ENCODE peak calls at places on chromosomes 11 and 22, in six cellular contexts. C is neuronal stem cell, W is IMR-90, L is mesenchymal stem cell, O is H9, Q is H1. G is an unnamed sample.

GRCh38 chr11:63641727-63642126 is 27.5 kb upstream of the PLAAT3 start:
- DNase-seq in C (no peak), W (peak; percentile 10), L (no peak), O (no peak), Q (no peak), G (no peak)

GRCh38 chr11:59611570-59612565 is 3.7 kb downstream of the OSBP start:
- DNase-seq in C (no peak), W (peak; percentile 67), L (peak; percentile 9), O (no peak), Q (no peak), G (no peak)

GRCh38 chr11:72333657-72334056 is 89.7 kb upstream of the PHOX2A start:
- DNase-seq in C (peak; percentile 48), W (no peak), L (peak; percentile 66), O (peak; percentile 83), Q (peak; percentile 59), G (peak; percentile 95)

GRCh38 chr11:94145431-94145830 is 16.8 kb downstream of the PANX1 start:
- DNase-seq in C (no peak), W (no peak), L (no peak), O (no peak), Q (no peak), G (no peak)

GRCh38 chr11:98495016-98495415 is 525.7 kb upstream of the CNTN5 start:
- DNase-seq in C (no peak), W (no peak), L (no peak), O (no peak), Q (no peak), G (no peak)

GRCh38 chr22:46963672-46964545 is 201.5 kb downstream of the TBC1D22A start:
- DNase-seq in C (no peak), W (no peak), L (no peak), O (no peak), Q (no peak), G (no peak)

GRCh38 chr11:63623513-63624140 is 9.4 kb upstream of the PLAAT3 start:
- DNase-seq in C (no peak), W (no peak), L (no peak), O (no peak), Q (no peak), G (no peak)

GRCh38 chr11:46112961-46113617 is 8.2 kb downstream of the PHF21A start:
- DNase-seq in C (peak; percentile 35), W (peak; percentile 68), L (peak; percentile 71), O (no peak), Q (no peak), G (peak; percentile 86)

GRCh38 chr11:36702330-36703054 is 104.5 kb upstream of the RAG2 start:
- DNase-seq in C (peak; percentile 70), W (peak; percentile 69), L (peak; percentile 67), O (peak; percentile 58), Q (peak; percentile 10), G (peak; percentile 82)

GRCh38 chr11:26904114-26904513 is 89.8 kb upstream of the FIBIN start:
- DNase-seq in C (no peak), W (no peak), L (no peak), O (no peak), Q (no peak), G (peak; percentile 64)

GRCh38 chr11:73240190-73240781 is 22.2 kb downstream of the P2RY2 start:
- DNase-seq in C (no peak), W (peak; percentile 72), L (peak; percentile 70), O (peak; percentile 27), Q (no peak), G (peak; percentile 52)

GRCh38 chr11:35658028-35658948 is 4.3 kb upstream of the TRIM44 start:
- DNase-seq in C (no peak), W (peak; percentile 50), L (no peak), O (no peak), Q (no peak), G (no peak)

GRCh38 chr11:64729851-64730382 is 6.9 kb upstream of the NRXN2 start:
- DNase-seq in C (no peak), W (no peak), L (peak; percentile 18), O (peak; percentile 96), Q (no peak), G (peak; percentile 92)

GRCh38 chr11:2102132-2102882 is 36.9 kb downstream of the IGF2 start:
- DNase-seq in C (no peak), W (no peak), L (no peak), O (no peak), Q (no peak), G (no peak)

GRCh38 chr22:25404923-25405853 is 159.3 kb upstream of the GRK3 start:
- DNase-seq in C (no peak), W (peak; percentile 73), L (peak; percentile 76), O (no peak), Q (no peak), G (no peak)

GRCh38 chr11:102836290-102836875 is 7.0 kb downstream of the MMP3 start:
- DNase-seq in C (no peak), W (peak; percentile 78), L (peak; percentile 24), O (no peak), Q (no peak), G (peak; percentile 31)

GRCh38 chr11:65872555-65873279 is at the start of gene EFEMP2:
- DNase-seq in C (peak; percentile 18), W (no peak), L (peak; percentile 49), O (no peak), Q (no peak), G (no peak)

GRCh38 chr22:22750335-22751042 is 106.1 kb downstream of the GGTLC2 start:
- DNase-seq in C (no peak), W (no peak), L (no peak), O (no peak), Q (no peak), G (no peak)

GRCh38 chr11:44979536-44980399 is 29.1 kb upstream of the TP53I11 start:
- DNase-seq in C (no peak), W (no peak), L (no peak), O (peak; percentile 62), Q (no peak), G (peak; percentile 86)

DNA sequence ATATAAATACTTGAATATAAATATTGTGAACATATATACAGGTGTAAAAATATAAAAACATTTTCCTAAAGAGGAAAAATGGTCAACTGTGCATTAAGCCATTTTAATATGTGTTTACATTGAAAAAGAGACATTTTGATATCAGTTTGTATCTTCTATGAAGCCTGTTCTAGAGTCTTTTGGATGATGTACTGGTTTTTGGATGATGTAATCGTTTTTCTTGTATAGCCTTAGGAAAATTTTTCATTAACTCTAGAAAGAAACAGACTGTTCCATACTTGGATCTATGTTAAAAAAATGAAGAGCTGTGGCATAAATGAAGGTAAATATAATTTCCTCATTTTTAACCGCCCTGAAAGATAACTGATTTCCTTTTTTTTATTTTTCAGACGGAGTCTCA is 39.6 kb upstream of the RDX start:
- DNase-seq in C (no peak), W (no peak), L (no peak), O (no peak), Q (no peak), G (no peak)
- H2BK15ac ChIP-seq in C (no peak overlapping the region), W (no peak overlapping the region), L (no peak overlapping the region), O (no peak overlapping the region), Q (no peak overlapping the region), G (no peak overlapping the region)

GRCh38 chr22:44585559-44586121 is 87.6 kb upstream of the RTL6 start:
- DNase-seq in C (no peak), W (no peak), L (no peak), O (no peak), Q (no peak), G (no peak)

GRCh38 chr22:44587911-44588310 is 89.9 kb upstream of the RTL6 start:
- DNase-seq in C (no peak), W (no peak), L (no peak), O (no peak), Q (no peak), G (no peak)

GRCh38 chr22:44586337-44586990 is 88.4 kb upstream of the RTL6 start:
- DNase-seq in C (no peak), W (no peak), L (no peak), O (no peak), Q (no peak), G (peak; percentile 14)

GRCh38 chr22:44588348-44588747 is 90.3 kb upstream of the RTL6 start:
- DNase-seq in C (no peak), W (no peak), L (no peak), O (no peak), Q (no peak), G (no peak)

GRCh38 chr22:44587004-44587793 is 89.2 kb upstream of the RTL6 start:
- DNase-seq in C (no peak), W (peak; percentile 11), L (no peak), O (no peak), Q (no peak), G (peak; percentile 30)
- H2BK15ac ChIP-seq in C (no peak overlapping the region), W (no peak overlapping the region), L (no peak overlapping the region), O (no peak overlapping the region), Q (no peak overlapping the region), G (no peak overlapping the region)

DNA sequence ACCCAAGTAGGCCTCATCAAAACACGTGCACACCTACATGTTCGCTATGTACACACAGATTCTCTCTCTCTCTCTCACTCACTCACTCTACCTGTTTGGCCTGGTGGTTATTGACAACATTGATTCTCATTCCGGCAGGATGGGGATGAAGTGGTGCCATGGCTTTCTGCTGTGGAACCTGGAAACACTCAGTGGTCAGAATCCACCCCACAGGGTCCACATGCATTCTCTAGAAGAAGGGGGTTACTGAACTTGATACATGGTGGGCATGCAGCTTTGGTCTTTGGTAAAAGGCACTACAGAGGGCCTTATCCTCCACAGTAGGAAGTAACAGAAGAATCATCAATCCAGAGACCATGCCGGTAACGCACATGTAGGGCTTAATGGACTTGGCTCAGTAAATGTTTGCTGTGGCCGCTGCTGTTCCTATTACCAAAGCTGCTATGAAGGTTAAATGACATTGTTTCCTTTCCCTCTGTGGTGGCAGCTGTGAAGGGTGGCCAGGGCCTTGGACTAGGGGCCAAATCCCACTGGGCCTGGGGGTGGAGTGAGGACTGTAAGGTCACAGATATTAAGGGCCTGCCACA is 12.7 kb downstream of the POLDIP3 start:
- DNase-seq in C (no peak), W (no peak), L (no peak), O (no peak), Q (no peak), G (no peak)
- H2BK15ac ChIP-seq in C (no peak overlapping the region), W (no peak overlapping the region), L (no peak overlapping the region), O (no peak overlapping the region), Q (no peak overlapping the region), G (no peak overlapping the region)

GRCh38 chr22:34416321-34416900 is 496.1 kb upstream of the LARGE1 start:
- DNase-seq in C (no peak), W (no peak), L (no peak), O (no peak), Q (no peak), G (peak; percentile 95)

GRCh38 chr22:34410111-34410510 is 489.8 kb upstream of the LARGE1 start:
- DNase-seq in C (no peak), W (no peak), L (no peak), O (no peak), Q (no peak), G (peak; percentile 5)

DNA sequence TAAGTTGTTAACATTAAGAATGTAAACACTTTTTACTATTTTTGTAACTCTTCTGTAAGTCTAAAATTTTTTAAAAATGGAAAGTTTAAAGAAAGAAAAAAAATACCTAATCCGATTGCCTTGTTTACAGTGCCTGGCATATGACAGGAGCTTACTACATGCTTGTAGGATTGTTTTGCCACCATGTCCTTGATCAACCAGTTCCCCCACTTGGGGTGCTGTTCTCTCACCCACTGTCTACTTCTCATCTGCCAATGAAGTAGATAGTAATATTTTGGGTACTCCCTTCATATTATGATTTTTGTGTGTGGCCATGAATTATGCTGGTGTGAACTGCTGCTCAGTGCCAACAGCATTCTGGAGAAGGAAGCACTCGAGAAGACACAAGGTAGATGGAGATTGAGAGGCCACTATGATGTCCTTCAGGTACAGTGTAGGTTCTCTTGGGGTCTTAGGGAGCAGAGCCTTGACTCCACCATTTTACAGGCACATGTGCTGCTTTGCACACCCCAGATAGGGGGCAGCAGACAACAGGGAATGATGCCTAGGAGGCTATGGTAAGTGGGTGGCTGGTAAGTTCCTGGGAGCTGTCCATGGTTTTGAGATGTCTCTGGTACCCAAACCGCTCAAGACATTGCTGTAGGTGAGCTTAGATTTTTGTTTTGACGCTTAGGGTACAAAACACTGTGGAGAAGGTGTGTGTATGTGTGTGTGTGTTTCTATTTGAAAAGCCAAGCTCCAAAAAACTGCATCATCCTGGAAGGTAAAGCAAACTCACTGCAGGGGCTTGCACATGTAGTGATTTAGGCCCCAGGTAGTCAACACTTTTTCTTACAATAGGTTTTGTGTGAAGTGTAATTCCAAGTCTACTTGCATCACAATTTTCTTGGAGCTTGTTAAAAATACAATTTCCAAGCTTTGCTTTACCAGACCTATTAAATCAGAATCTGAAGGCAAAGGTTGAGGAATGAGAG is 494.5 kb upstream of the LARGE1 start:
- DNase-seq in C (peak; percentile 87), W (no peak), L (no peak), O (peak; percentile 90), Q (peak; percentile 68), G (peak; percentile 98)
- H2BK15ac ChIP-seq in C (no peak overlapping the region), W (no peak overlapping the region), L (no peak overlapping the region), O (no peak overlapping the region), Q (no peak overlapping the region), G (no peak overlapping the region)

G was measured in mesendoderm.